ENCODE peak calls at places on chromosome 18, in eight cellular contexts. B is neural progenitor cell; K is naive thymus-derived CD4-positive, alpha-beta T cell; O is hepatocyte; W is caudate nucleus; Z is cardiac muscle cell; X is thoracic aorta; S is SK-N-MC. M is an unnamed sample.

GRCh38 chr18:72468011-72468710 is 76.0 kb downstream of the CBLN2 start:
- DNase-seq in B (no peak), K (no peak), O (no peak), W (no peak), Z (no peak), X (no peak), S (no peak), M (no peak)

GRCh38 chr18:44870631-44871502 is 190.2 kb downstream of the SETBP1 start:
- DNase-seq in B (no peak), K (no peak), O (no peak), W (no peak), Z (no peak), X (no peak), S (no peak), M (no peak)

GRCh38 chr18:79385749-79386341 is 9.9 kb upstream of the NFATC1 start:
- DNase-seq in B (no peak), K (no peak), O (no peak), W (no peak), Z (no peak), X (no peak), S (no peak), M (no peak)

GRCh38 chr18:48335829-48336228 is 73.4 kb downstream of the ZBTB7C start:
- DNase-seq in B (peak; percentile 19), K (no peak), O (no peak), W (no peak), Z (no peak), X (no peak), S (no peak), M (no peak)

GRCh38 chr18:32439241-32439640 is 31.4 kb downstream of the GAREM1 start:
- DNase-seq in B (no peak), K (no peak), O (no peak), W (no peak), Z (no peak), X (no peak), S (no peak), M (no peak)

GRCh38 chr18:41162191-41162590 is 792.8 kb upstream of the PIK3C3 start:
- DNase-seq in B (no peak), K (no peak), O (no peak), W (no peak), Z (no peak), X (no peak), S (no peak), M (no peak)

GRCh38 chr18:39149211-39149806 is 1583.7 kb upstream of the CELF4 start:
- DNase-seq in B (peak; percentile 28), K (no peak), O (no peak), W (no peak), Z (no peak), X (no peak), S (no peak), M (no peak)

GRCh38 chr18:56709463-56709862 is 58.3 kb downstream of the WDR7 start:
- DNase-seq in B (no peak), K (peak; percentile 48), O (peak; percentile 56), W (no peak), Z (peak; percentile 72), X (no peak), S (no peak), M (no peak)

GRCh38 chr18:48100712-48101165 is 170.3 kb upstream of the SMAD2 start:
- DNase-seq in B (peak; percentile 58), K (no peak), O (no peak), W (no peak), Z (no peak), X (no peak), S (no peak), M (no peak)

GRCh38 chr18:49183921-49184320 is 233.2 kb upstream of the SMAD7 start:
- DNase-seq in B (peak; percentile 36), K (no peak), O (no peak), W (no peak), Z (no peak), X (no peak), S (no peak), M (no peak)

GRCh38 chr18:48771641-48772380 is 179.0 kb downstream of the SMAD7 start:
- DNase-seq in B (peak; percentile 31), K (no peak), O (no peak), W (no peak), Z (no peak), X (no peak), S (no peak), M (no peak)

GRCh38 chr18:59357928-59358327 is 1.1 kb downstream of the LMAN1 start:
- DNase-seq in B (peak; percentile 13), K (peak; percentile 12), O (peak; percentile 57), W (no peak), Z (peak; percentile 62), X (no peak), S (no peak), M (no peak)

GRCh38 chr18:22020867-22021370 is 148.5 kb upstream of the GATA6 start:
- DNase-seq in B (no peak), K (no peak), O (no peak), W (no peak), Z (no peak), X (no peak), S (no peak), M (no peak)

GRCh38 chr18:8871484-8871883 is 166.1 kb downstream of the MTCL1 start:
- DNase-seq in B (no peak), K (no peak), O (no peak), W (no peak), Z (no peak), X (no peak), S (no peak), M (no peak)

GRCh38 chr18:59846814-59847490 is 52.8 kb upstream of the PMAIP1 start:
- DNase-seq in B (no peak), K (no peak), O (peak; percentile 76), W (no peak), Z (peak; percentile 38), X (no peak), S (no peak), M (no peak)

GRCh38 chr18:48052291-48052840 is 121.9 kb upstream of the SMAD2 start:
- DNase-seq in B (no peak), K (no peak), O (no peak), W (no peak), Z (no peak), X (no peak), S (no peak), M (no peak)

GRCh38 chr18:49813071-49813320 is 337 bp downstream of the ACAA2 start:
- DNase-seq in B (peak; percentile 41), K (no peak), O (peak; percentile 60), W (peak; percentile 6), Z (no peak), X (no peak), S (no peak), M (no peak)

GRCh38 chr18:28087173-28087563 is 89.8 kb downstream of the CDH2 start:
- DNase-seq in B (no peak), K (no peak), O (no peak), W (no peak), Z (peak; percentile 50), X (no peak), S (no peak), M (no peak)

GRCh38 chr18:79440728-79441127 is 45.0 kb downstream of the NFATC1 start:
- DNase-seq in B (no peak), K (no peak), O (no peak), W (no peak), Z (no peak), X (no peak), S (no peak), M (no peak)

GRCh38 chr18:74023220-74023619 is 124.4 kb downstream of the FBXO15 start:
- DNase-seq in B (peak; percentile 53), K (no peak), O (no peak), W (no peak), Z (no peak), X (no peak), S (no peak), M (no peak)

GRCh38 chr18:25284861-25285574 is 66.9 kb downstream of the ZNF521 start:
- DNase-seq in B (peak; percentile 39), K (no peak), O (no peak), W (no peak), Z (peak; percentile 78), X (no peak), S (no peak), M (no peak)

GRCh38 chr18:8908792-8909510 is 193.5 kb upstream of the NDUFV2 start:
- DNase-seq in B (no peak), K (no peak), O (no peak), W (no peak), Z (no peak), X (no peak), S (no peak), M (no peak)

GRCh38 chr18:25594351-25594750 is 242.4 kb upstream of the ZNF521 start:
- DNase-seq in B (no peak), K (no peak), O (no peak), W (no peak), Z (peak; percentile 1), X (no peak), S (no peak), M (no peak)

DNA sequence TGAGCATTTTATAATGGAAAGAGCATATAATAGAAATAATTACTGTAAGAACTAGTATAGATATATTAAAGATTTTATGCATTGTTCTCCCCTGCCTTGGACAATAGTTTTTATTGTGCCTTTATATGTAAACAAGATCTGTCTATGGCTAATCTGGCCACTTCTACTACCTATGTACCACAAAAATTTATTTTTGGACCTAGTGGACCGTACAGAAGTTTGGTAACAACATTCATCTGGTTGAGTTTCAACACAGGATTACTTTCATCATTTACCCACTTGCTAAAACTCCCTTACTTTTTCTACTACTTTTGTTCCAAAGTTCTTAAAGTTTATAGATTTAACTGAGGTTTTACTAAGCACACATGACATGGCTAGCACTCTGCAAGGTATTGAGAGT is 13.2 kb upstream of the MYOM1 start:
- DNase-seq in B (no peak), K (no peak), O (no peak), W (no peak), Z (no peak), X (no peak), S (no peak), M (no peak)
- H3K27ac ChIP-seq in B (no peak overlapping the region), K (no peak overlapping the region), O (peak overlapping the region; percentile 44), W (no peak overlapping the region), Z (no peak overlapping the region), X (no peak overlapping the region), S (no peak overlapping the region), M (no peak overlapping the region)

GRCh38 chr18:429030-429429 is 71.5 kb downstream of the COLEC12 start:
- DNase-seq in B (no peak), K (no peak), O (no peak), W (no peak), Z (no peak), X (no peak), S (no peak), M (no peak)
- H3K27ac ChIP-seq in B (no peak overlapping the region), K (no peak overlapping the region), O (no peak overlapping the region), W (no peak overlapping the region), Z (no peak overlapping the region), X (no peak overlapping the region), S (no peak overlapping the region), M (no peak overlapping the region)

DNA sequence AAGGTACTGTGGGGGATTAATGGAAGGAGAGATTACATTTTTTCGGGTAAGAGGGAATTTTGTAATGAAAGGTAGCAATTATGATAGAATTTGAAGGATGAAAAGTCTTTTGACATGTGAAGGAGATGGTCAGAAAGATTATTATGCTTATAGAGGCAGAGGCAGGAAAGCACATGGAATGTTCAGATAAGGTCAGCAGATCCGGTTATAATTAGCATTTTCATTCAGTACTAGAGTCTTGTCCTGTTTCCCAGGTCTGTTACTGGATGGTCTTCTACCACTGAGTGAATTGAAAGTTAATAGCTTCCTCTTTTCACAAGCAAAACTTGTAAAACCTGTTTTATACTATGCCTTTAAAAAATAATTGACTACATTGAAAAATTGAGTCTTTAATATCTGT is 116.9 kb downstream of the PHLPP1 start:
- DNase-seq in B (no peak), K (no peak), O (no peak), W (no peak), Z (no peak), X (no peak), S (no peak), M (no peak)
- H3K27ac ChIP-seq in B (no peak overlapping the region), K (no peak overlapping the region), O (no peak overlapping the region), W (no peak overlapping the region), Z (peak overlapping the region; percentile 31), X (no peak overlapping the region), S (no peak overlapping the region), M (no peak overlapping the region)

GRCh38 chr18:63309422-63309821 is 10.1 kb downstream of the BCL2 start:
- DNase-seq in B (no peak), K (peak; percentile 46), O (no peak), W (no peak), Z (no peak), X (no peak), S (no peak), M (no peak)
- H3K27ac ChIP-seq in B (no peak overlapping the region), K (peak overlapping the region; percentile 62), O (no peak overlapping the region), W (no peak overlapping the region), Z (no peak overlapping the region), X (no peak overlapping the region), S (no peak overlapping the region), M (no peak overlapping the region)